ENCODE peak calls at places on chromosomes 4 and X, in six cellular contexts. K is K562, Y is SK-N-SH, G is HepG2, R is GM12878, B is HCT116. L is an unnamed sample.

GRCh38 chrX:46569621-46570020 is 3.9 kb upstream of the CHST7 start:
- DNase-seq in B (no peak), K (no peak), G (no peak), R (no peak), Y (no peak), L (no peak)

GRCh38 chr4:138037716-138038115 is 204.4 kb downstream of the SLC7A11 start:
- DNase-seq in K (no peak), G (no peak), R (no peak), Y (no peak), B (no peak), L (peak)

GRCh38 chr4:37837446-37837845 is 11.0 kb downstream of the PGM2 start:
- DNase-seq in G (no peak), K (no peak), B (no peak), R (no peak), Y (no peak), L (no peak)

GRCh38 chr4:21948347-21949072 is at the start of gene KCNIP4:
- DNase-seq in K (no peak), B (no peak), G (no peak), Y (peak), R (no peak), L (peak)

GRCh38 chr4:4859010-4859798 is at the start of gene MSX1:
- DNase-seq in K (peak), G (peak), R (no peak), B (peak), Y (peak), L (peak)

GRCh38 chr4:145623831-145624230 is 4.6 kb downstream of the MMAA start:
- DNase-seq in R (no peak), K (no peak), B (no peak), G (no peak), Y (no peak), L (no peak)

GRCh38 chrX:11287505-11287904 is 5.7 kb upstream of the AMELX start:
- DNase-seq in B (no peak), R (no peak), G (no peak), K (no peak), Y (no peak), L (no peak)

GRCh38 chr4:101128473-101128872 is 218.9 kb downstream of the PPP3CA start:
- DNase-seq in G (no peak), B (no peak), R (no peak), Y (no peak), K (no peak), L (no peak)

GRCh38 chrX:10529344-10529743 is 91.0 kb downstream of the MID1 start:
- DNase-seq in B (no peak), G (no peak), R (no peak), K (no peak), Y (no peak), L (no peak)

GRCh38 chrX:123236868-123237267 is 52.8 kb downstream of the GRIA3 start:
- DNase-seq in G (no peak), K (no peak), Y (no peak), B (no peak), R (no peak), L (peak)

GRCh38 chrX:13694359-13694758 is 5.4 kb downstream of the RAB9A start:
- DNase-seq in K (no peak), R (no peak), Y (no peak), G (no peak), B (no peak), L (no peak)

GRCh38 chr4:108166038-108166437 is 2.7 kb downstream of the LEF1 start:
- DNase-seq in R (no peak), B (no peak), G (no peak), Y (no peak), K (peak), L (peak)

GRCh38 chr4:128725405-128725804 is 84.1 kb upstream of the JADE1 start:
- DNase-seq in Y (no peak), K (no peak), G (peak), R (no peak), B (no peak), L (no peak)

GRCh38 chr4:168071304-168071703 is 21.0 kb upstream of the ANXA10 start:
- DNase-seq in B (no peak), Y (no peak), K (no peak), G (no peak), R (no peak), L (no peak)

GRCh38 chr4:7512428-7512827 is 77.7 kb upstream of the PSAPL1 start:
- DNase-seq in R (no peak), K (no peak), B (no peak), G (no peak), Y (no peak), L (no peak)

GRCh38 chr4:101238706-101239105 is 108.6 kb downstream of the PPP3CA start:
- DNase-seq in G (no peak), K (no peak), B (no peak), Y (no peak), R (no peak), L (no peak)

GRCh38 chr4:92304073-92304472 is 307 bp downstream of the GRID2 start:
- DNase-seq in K (no peak), R (no peak), Y (peak), G (no peak), B (no peak), L (peak)

GRCh38 chr4:1656986-1657385 is 27.1 kb downstream of the FAM53A start:
- DNase-seq in K (no peak), G (no peak), B (no peak), Y (no peak), R (no peak), L (no peak)
- TF ChIP-seq REST in K (no peak), G (no peak), B (no peak), Y (no peak), R (no peak), L (no peak)

DNA sequence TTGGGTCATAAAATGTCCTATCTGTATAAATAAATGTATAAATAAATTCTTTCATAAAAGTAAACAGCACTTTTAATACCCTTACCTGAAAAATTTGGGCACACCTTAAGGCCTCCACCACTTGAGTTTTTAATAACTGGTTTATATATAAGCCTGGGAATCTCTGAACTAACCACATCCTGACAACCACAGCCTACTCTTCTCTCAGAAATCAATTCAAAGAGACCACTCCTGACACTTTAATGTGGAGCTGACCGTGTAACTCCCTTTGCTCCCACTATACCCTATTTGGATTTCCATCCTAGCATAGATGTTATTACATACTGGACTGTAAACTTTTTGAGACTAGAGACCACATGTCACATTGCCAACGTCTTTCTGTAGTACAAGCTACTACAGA is 3.5 kb downstream of the FBXL5 start:
- DNase-seq in K (no peak), B (no peak), Y (no peak), R (no peak), G (no peak), L (no peak)
- H3K27ac ChIP-seq in K (peak), B (no peak), Y (no peak), R (peak), G (no peak), L (no peak)

DNA sequence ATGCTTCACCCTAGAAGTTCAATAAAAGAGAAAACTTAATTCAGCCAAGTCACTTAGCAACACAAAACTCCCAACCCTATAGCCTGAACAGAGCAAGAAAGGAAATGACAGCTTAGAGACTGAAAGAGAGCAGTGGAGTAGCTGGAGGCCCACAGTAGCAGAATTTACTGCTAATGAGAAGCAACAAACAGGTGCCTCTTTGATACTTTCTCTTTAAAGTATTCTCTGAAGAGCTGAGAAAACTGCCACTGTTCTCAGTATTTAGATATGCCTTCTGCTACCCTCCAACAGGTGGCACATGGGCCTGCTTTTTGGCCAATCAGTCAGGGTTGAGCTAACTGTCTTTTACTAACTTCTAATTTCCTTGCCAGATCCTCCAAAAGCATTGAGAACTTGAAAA is 240.0 kb downstream of the GPC3 start:
- DNase-seq in G (no peak), R (no peak), K (no peak), Y (no peak), B (no peak), L (peak)
- TF ChIP-seq REST in G (no peak), R (no peak), K (no peak), Y (no peak), B (no peak), L (no peak)

DNA sequence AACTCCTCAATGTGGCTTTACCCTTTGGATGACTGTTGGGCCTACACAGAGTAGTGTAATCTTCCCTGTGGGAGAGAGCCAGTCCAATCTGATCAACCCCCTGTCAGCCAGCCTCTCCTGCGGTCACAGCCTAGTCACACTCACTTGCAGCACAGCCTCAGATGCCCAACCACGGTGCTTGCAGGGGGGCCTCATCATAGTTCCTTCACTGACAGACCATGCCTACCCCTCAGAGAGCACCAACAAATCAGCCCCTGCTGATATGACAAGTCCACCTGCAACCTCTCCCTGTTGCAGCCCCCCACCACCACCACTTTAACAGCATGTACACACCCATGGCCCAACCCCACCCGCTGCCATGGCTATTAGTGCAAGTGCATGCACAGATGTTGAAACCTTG is 146.8 kb downstream of the HMGN5 start:
- DNase-seq in K (no peak), Y (no peak), B (no peak), R (no peak), G (no peak), L (no peak)
- H3K27ac ChIP-seq in K (no peak), Y (no peak), B (no peak), R (no peak), G (no peak), L (no peak)

GRCh38 chr4:189090174-189090814 is 850.4 kb upstream of the FRG1 start:
- DNase-seq in R (no peak), Y (peak), K (no peak), B (peak), G (peak), L (peak)
- TF ChIP-seq REST in R (no peak), Y (no peak), K (no peak), B (no peak), G (no peak), L (no peak)

DNA sequence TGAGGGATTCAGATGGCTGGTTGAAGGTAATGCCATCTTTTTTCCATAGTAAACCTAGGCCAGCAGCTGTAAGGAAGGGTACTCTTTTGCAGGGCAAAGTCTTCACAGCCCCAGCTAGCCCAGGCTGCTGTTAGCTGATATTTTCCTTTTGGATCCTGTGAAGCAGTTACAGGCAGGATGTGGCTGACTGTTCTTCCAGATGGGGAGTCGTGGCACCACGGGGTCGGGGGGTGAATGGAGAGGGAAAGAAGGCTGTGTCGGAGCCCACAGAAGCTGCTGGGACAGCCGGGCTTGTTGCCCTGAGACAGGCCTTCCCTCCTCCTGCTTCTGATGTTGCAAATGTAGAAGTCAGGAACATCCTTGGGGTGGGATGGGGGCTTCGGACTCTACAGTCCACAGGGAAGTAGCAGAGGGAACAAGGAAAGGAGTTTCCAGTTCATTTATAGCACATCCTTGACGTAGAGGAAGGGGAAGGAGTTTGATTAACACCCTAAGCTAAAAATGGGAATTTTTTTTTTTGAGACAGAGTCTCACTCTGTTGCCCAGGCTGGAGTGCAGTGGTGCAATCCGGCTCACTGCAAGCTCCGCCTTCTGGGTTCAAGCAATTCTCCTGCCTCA is 64.6 kb upstream of the TMEM150C start:
- DNase-seq in B (no peak), K (no peak), R (no peak), Y (no peak), G (no peak), L (no peak)
- H3K27ac ChIP-seq in B (no peak), K (no peak), R (no peak), Y (no peak), G (no peak), L (no peak)

GRCh38 chr4:105976913-105977312 is 81.6 kb downstream of the NPNT start:
- DNase-seq in B (no peak), K (no peak), G (no peak), Y (no peak), R (no peak), L (no peak)

GRCh38 chr4:105972946-105973621 is 77.8 kb downstream of the NPNT start:
- DNase-seq in G (no peak), R (no peak), K (no peak), B (no peak), Y (no peak), L (peak)

GRCh38 chr4:105979506-105979905 is 84.2 kb downstream of the NPNT start:
- DNase-seq in R (no peak), K (no peak), Y (no peak), G (no peak), B (no peak), L (no peak)

DNA sequence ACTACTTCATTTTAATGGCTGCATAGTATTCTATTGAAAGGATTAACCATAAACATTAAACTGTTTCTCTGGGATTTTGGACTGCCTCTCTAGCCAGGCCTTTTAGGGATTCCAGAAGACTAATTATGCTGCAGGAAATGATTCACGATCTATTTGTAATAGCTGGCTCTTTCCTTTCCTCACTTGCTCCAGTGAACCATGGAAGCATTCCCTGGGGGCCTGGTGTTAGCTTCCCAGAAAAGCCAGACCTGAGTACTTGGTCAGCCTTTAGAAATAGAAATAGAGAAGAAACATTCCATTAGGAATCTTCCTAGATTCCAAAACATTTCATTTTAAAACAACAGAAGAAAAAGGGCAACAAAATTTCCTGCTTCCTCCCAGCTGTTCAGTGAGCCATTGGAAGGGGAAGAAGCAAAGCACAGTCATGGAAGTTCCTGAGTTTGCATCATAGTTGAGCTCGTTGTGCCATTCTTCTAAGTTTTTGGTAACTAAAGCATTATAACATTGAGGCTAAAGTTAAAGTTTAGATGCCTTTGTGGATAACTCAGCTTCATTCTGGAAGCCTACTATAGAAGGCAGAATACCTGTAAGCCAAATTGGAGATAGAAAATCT is 83.5 kb downstream of the NPNT start:
- DNase-seq in K (no peak), R (no peak), B (no peak), Y (no peak), G (no peak), L (no peak)
- TF ChIP-seq REST in K (no peak), R (no peak), B (no peak), Y (no peak), G (no peak), L (no peak)

DNA sequence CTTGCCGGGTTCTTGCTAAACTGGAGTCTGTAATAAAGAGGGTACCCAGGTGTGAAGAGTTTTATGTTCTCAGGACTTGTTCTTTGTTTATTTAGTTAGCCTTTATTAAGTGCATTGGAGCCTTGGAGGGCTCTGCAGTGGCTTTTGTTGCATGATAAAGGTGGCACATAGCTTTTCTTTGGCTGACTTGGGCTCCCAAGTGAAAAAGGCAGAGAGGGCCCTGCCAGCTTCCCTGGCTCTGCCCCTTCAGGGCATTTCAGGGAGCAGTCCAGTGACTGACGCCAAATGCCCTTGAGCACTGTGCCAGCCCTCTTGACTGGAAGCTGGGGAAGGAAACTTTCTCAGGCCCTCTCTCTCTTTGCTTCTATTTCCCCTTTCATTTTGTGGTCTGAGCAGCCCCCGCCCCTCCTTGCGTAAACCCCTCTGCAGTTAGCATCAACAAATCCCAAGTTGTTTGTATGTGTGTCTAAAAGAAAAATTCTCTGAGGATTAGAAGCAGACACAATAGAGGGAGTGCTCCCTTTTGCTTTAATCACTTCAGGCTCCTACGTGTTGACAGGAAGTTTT is 152.2 kb downstream of the NHS start:
- DNase-seq in K (no peak), R (no peak), Y (no peak), G (no peak), B (no peak), L (no peak)
- H3K27ac ChIP-seq in K (no peak), R (no peak), Y (no peak), G (no peak), B (no peak), L (no peak)

GRCh38 chr4:829291-829690 is 3.4 kb upstream of the CPLX1 start:
- DNase-seq in G (no peak), Y (no peak), R (no peak), B (no peak), K (no peak), L (no peak)
- TF ChIP-seq REST in G (no peak), Y (no peak), R (no peak), B (no peak), K (no peak), L (no peak)